ENCODE peak calls at places on chromosomes 2 and 18, in six cellular contexts. X is EL, T is dermis microvascular lymphatic vessel endothelial cell, O is cardiac fibroblast, C is IMR-90, V is A549. Q is an unnamed sample.

GRCh38 chr2:218964041-218964771 is 4.7 kb downstream of the CDK5R2 start:
- DNase-seq in C (peak; percentile 92), X (peak; percentile 72), V (peak; percentile 87), O (peak; percentile 95), T (no peak), Q (no peak)

GRCh38 chr2:214995926-214996670 is 142.3 kb downstream of the ABCA12 start:
- DNase-seq in V (no peak), T (no peak), C (no peak), O (no peak), X (no peak), Q (no peak)

GRCh38 chr18:61334951-61335736 is 1.9 kb downstream of the CDH20 start:
- DNase-seq in C (no peak), O (no peak), V (no peak), T (no peak), X (no peak), Q (no peak)

GRCh38 chr2:209321076-209321475 is 102.8 kb upstream of the MAP2 start:
- DNase-seq in T (no peak), C (peak; percentile 41), O (peak; percentile 42), X (no peak), V (no peak), Q (no peak)

GRCh38 chr2:163595033-163595432 is 140.8 kb downstream of the FIGN start:
- DNase-seq in O (peak; percentile 65), V (no peak), X (no peak), C (peak; percentile 4), T (no peak), Q (no peak)

GRCh38 chr2:235168174-235168979 is 216.6 kb downstream of the SH3BP4 start:
- DNase-seq in V (no peak), X (no peak), O (no peak), T (no peak), C (no peak), Q (no peak)

GRCh38 chr18:58263055-58263732 is 219.2 kb downstream of the NEDD4L start:
- DNase-seq in V (peak; percentile 37), C (peak; percentile 24), X (peak; percentile 28), O (peak; percentile 26), T (peak; percentile 83), Q (no peak)

GRCh38 chr2:204967199-204967995 is 422.1 kb downstream of the PARD3B start:
- DNase-seq in V (no peak), O (no peak), T (peak; percentile 8), C (no peak), X (no peak), Q (no peak)

GRCh38 chr2:146918280-146918679 is 926.5 kb upstream of the ACVR2A start:
- DNase-seq in X (no peak), O (no peak), T (no peak), C (no peak), V (no peak), Q (no peak)

GRCh38 chr2:33704352-33704751 is 105.3 kb upstream of the FAM98A start:
- DNase-seq in O (no peak), V (no peak), C (no peak), X (no peak), T (peak; percentile 55), Q (no peak)

GRCh38 chr18:32548688-32549087 is 78.0 kb upstream of the GAREM1 start:
- DNase-seq in O (peak; percentile 10), T (no peak), C (no peak), X (no peak), V (no peak), Q (no peak)

GRCh38 chr2:55014962-55015939 is 35.0 kb downstream of the RTN4 start:
- DNase-seq in O (peak; percentile 76), C (peak; percentile 65), T (peak; percentile 82), V (peak; percentile 89), X (peak; percentile 79), Q (peak; percentile 47)

GRCh38 chr2:196112408-196113039 is 43.9 kb upstream of the DNAH7 start:
- DNase-seq in V (peak; percentile 29), O (peak; percentile 97), T (no peak), X (peak; percentile 86), C (peak; percentile 81), Q (no peak)

GRCh38 chr2:128536925-128537620 is 218.4 kb upstream of the HS6ST1 start:
- DNase-seq in V (peak; percentile 27), T (peak; percentile 45), O (peak; percentile 87), X (peak; percentile 94), C (peak; percentile 99), Q (no peak)

GRCh38 chr2:207683879-207684627 is 27.4 kb upstream of the CCNYL1 start:
- DNase-seq in O (peak; percentile 86), T (peak; percentile 78), C (peak; percentile 73), X (peak; percentile 92), V (peak; percentile 96), Q (no peak)

GRCh38 chr2:227188292-227188691 is 23.9 kb downstream of the COL4A3 start:
- DNase-seq in V (peak; percentile 30), C (peak; percentile 1), O (peak; percentile 78), T (no peak), X (peak; percentile 66), Q (no peak)

GRCh38 chr2:242010567-242011513 is 141.3 kb downstream of the RTP5 start:
- DNase-seq in V (no peak), X (no peak), O (peak; percentile 4), C (peak; percentile 1), T (no peak), Q (no peak)

GRCh38 chr2:44077942-44078511 is 82.2 kb upstream of the LRPPRC start:
- DNase-seq in C (no peak), V (no peak), T (no peak), O (no peak), X (no peak), Q (no peak)

GRCh38 chr2:9032555-9032954 is 29.1 kb upstream of the MBOAT2 start:
- DNase-seq in O (no peak), T (no peak), C (no peak), V (no peak), X (no peak), Q (no peak)

GRCh38 chr2:137381731-137382130 is 582.5 kb upstream of the HNMT start:
- DNase-seq in C (no peak), V (no peak), O (no peak), T (no peak), X (no peak), Q (no peak)

GRCh38 chr2:200756618-200757321 is 54.9 kb upstream of the BZW1 start:
- DNase-seq in C (peak; percentile 91), T (peak; percentile 63), O (peak; percentile 84), V (peak; percentile 89), X (peak; percentile 84), Q (no peak)

GRCh38 chr2:46376586-46377286 is 79.5 kb downstream of the EPAS1 start:
- DNase-seq in V (no peak), O (no peak), T (no peak), C (no peak), X (no peak), Q (no peak)

GRCh38 chr2:197168705-197169104 is 141.9 kb downstream of the ANKRD44 start:
- DNase-seq in T (peak; percentile 83), O (peak; percentile 84), C (peak; percentile 51), X (peak; percentile 68), V (peak; percentile 75), Q (no peak)

GRCh38 chr2:130263606-130264005 is 65.4 kb upstream of the TUBA3E start:
- DNase-seq in O (no peak), X (no peak), C (no peak), T (no peak), V (no peak), Q (no peak)

GRCh38 chr2:237315170-237315880 is 98.6 kb downstream of the COL6A3 start:
- DNase-seq in T (peak; percentile 41), C (peak; percentile 98), X (peak; percentile 96), V (no peak), O (peak; percentile 97), Q (no peak)

GRCh38 chr2:191845248-191845715 is 1.6 kb downstream of the CAVIN2 start:
- DNase-seq in V (peak; percentile 40), T (no peak), O (peak; percentile 36), X (peak; percentile 40), C (no peak), Q (no peak)

GRCh38 chr2:158936978-158937377 is 31.5 kb upstream of the TANC1 start:
- DNase-seq in X (peak; percentile 80), V (no peak), T (peak; percentile 99), O (peak; percentile 94), C (peak; percentile 95), Q (no peak)

GRCh38 chr18:31965331-31965970 is 22.5 kb upstream of the TRAPPC8 start:
- DNase-seq in O (no peak), V (no peak), T (no peak), C (no peak), X (no peak), Q (no peak)

GRCh38 chr2:223034241-223034933 is 17.6 kb upstream of the KCNE4 start:
- DNase-seq in T (no peak), O (no peak), V (no peak), C (no peak), X (no peak), Q (no peak)

GRCh38 chr2:132252191-132252893 is 90.6 kb upstream of the ANKRD30BL start:
- DNase-seq in V (no peak), X (no peak), T (no peak), O (no peak), C (no peak), Q (no peak)

GRCh38 chr2:136248242-136248641 is 130.3 kb upstream of the CXCR4 start:
- DNase-seq in O (peak; percentile 68), C (peak; percentile 30), X (no peak), T (peak; percentile 74), V (peak; percentile 22), Q (no peak)

GRCh38 chr2:31475692-31476091 is 61.1 kb upstream of the XDH start:
- DNase-seq in C (peak; percentile 76), T (no peak), V (no peak), X (peak; percentile 84), O (peak; percentile 69), Q (no peak)

GRCh38 chr18:63126134-63127067 is 193.2 kb downstream of the BCL2 start:
- DNase-seq in T (no peak), V (no peak), O (no peak), X (no peak), C (no peak), Q (no peak)

GRCh38 chr2:157256621-157257020 is 884 bp upstream of the GALNT5 start:
- DNase-seq in O (peak; percentile 32), C (peak; percentile 52), X (no peak), V (no peak), T (no peak), Q (no peak)